ENCODE peak calls at places on chromosomes 1 and 21, in five cellular contexts. S, O, G, J and L are unnamed samples.

GRCh38 chr1:74790453-74790852 is 57.5 kb downstream of the TYW3 start:
- DNase-seq in S (no peak), O (no peak), G (no peak), J (no peak), L (no peak)

GRCh38 chr1:1005774-1006304 is 5.9 kb upstream of the HES4 start:
- DNase-seq in S (no peak), O (peak), G (peak), J (no peak), L (no peak)

GRCh38 chr1:18901147-18901951 is 1.0 kb downstream of the ALDH4A1 start:
- DNase-seq in S (no peak), O (no peak), G (no peak), J (no peak), L (no peak)

GRCh38 chr1:15304708-15305326 is 57.8 kb downstream of the FHAD1 start:
- DNase-seq in S (peak), O (peak), G (peak), J (no peak), L (peak)

GRCh38 chr1:201022824-201023516 is 544 bp downstream of the KIF21B start:
- DNase-seq in S (no peak), O (no peak), G (peak), J (no peak), L (peak)

GRCh38 chr1:174703309-174703708 is 255.5 kb downstream of the GPR52 start:
- DNase-seq in S (no peak), O (no peak), G (no peak), J (no peak), L (no peak)

GRCh38 chr21:33309778-33310177 is 15.0 kb upstream of the IFNAR1 start:
- DNase-seq in S (no peak), O (no peak), G (no peak), J (no peak), L (no peak)

GRCh38 chr1:225113265-225113664 is 183.8 kb downstream of the DNAH14 start:
- DNase-seq in S (no peak), O (no peak), G (no peak), J (no peak), L (no peak)

GRCh38 chr1:200279810-200280411 is 129.9 kb downstream of the ZNF281 start:
- DNase-seq in S (no peak), O (peak), G (no peak), J (no peak), L (no peak)

GRCh38 chr1:109529895-109530456 is 9.7 kb upstream of the GPR61 start:
- DNase-seq in S (no peak), O (no peak), G (no peak), J (no peak), L (no peak)

GRCh38 chr1:172513480-172513879 is 19.5 kb upstream of the SUCO start:
- DNase-seq in S (no peak), O (no peak), G (no peak), J (no peak), L (no peak)

GRCh38 chr21:42039911-42040351 is 29.8 kb upstream of the ZBTB21 start:
- DNase-seq in S (no peak), O (no peak), G (peak), J (no peak), L (no peak)

GRCh38 chr1:87592156-87592555 is 263.5 kb downstream of the LMO4 start:
- DNase-seq in S (no peak), O (no peak), G (no peak), J (no peak), L (no peak)

GRCh38 chr1:206470692-206471414 is 577 bp downstream of the IKBKE start:
- DNase-seq in S (peak), O (no peak), G (peak), J (no peak), L (peak)

GRCh38 chr1:223133301-223133823 is 9.7 kb downstream of the TLR5 start:
- DNase-seq in S (no peak), O (no peak), G (no peak), J (no peak), L (no peak)

DNA sequence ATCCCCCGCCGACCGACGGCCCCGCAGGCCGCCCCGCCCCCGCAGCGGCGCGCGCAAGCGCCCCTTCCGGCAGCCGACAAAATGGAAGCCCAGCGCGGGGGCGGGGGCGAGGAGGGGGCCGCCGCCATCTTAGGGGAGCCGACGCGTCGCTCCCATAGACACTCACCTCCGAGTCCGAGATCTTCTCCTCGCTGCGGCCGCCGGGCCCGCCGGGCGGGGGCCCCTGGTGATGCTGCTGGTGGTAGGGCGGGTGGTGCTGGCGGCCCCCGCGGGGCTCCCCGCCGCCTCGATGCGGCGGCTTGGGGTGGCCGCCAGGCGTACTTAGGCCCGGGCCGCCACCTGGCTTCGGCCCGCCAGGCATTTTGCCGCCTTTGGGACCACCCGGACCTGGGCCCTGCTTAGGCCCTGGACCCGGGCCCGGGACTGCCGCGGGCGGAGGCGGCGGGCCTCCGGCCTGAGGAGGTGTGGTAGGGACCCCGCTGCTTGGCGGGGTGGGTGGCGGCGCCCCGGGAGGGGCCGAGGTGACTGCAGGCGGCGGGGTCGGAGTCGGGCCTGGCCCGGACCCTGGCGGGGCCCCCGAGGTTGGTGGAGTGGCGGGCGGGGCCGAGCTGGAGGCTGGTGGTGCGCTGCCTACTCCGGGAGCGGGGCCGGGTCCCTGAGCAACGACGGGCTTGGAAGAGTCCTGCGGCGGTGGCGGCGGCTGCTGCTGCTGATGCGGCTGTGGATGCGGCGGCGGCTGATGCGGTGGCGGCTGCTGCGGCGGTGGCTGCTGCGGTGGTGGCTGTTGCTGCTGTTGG is 691 bp downstream of the SFPQ start:
- DNase-seq in S (peak), O (peak), G (peak), J (peak), L (peak)
- TF ChIP-seq CTCF in S (no peak), O (no peak), G (peak), J (no peak), L (no peak)

GRCh38 chr1:31180338-31180737 is 59.3 kb downstream of the NKAIN1 start:
- DNase-seq in S (no peak), O (no peak), G (no peak), J (no peak), L (no peak)

GRCh38 chr1:31182352-31182751 is 57.3 kb downstream of the NKAIN1 start:
- DNase-seq in S (peak), O (peak), G (peak), J (no peak), L (peak)

GRCh38 chr1:31183126-31183525 is 56.6 kb downstream of the NKAIN1 start:
- DNase-seq in S (no peak), O (no peak), G (no peak), J (no peak), L (no peak)

GRCh38 chr1:31183927-31184554 is 55.6 kb downstream of the NKAIN1 start:
- DNase-seq in S (no peak), O (no peak), G (no peak), J (no peak), L (peak)

GRCh38 chr1:31181515-31182343 is 58.0 kb downstream of the NKAIN1 start:
- DNase-seq in S (peak), O (peak), G (peak), J (no peak), L (peak)
- TF ChIP-seq CTCF in S (peak), O (peak), G (peak), J (peak), L (peak)

GRCh38 chr21:30958737-30959136 is 77.4 kb upstream of the KRTAP11-1 start:
- DNase-seq in S (no peak), O (no peak), G (no peak), J (no peak), L (no peak)

DNA sequence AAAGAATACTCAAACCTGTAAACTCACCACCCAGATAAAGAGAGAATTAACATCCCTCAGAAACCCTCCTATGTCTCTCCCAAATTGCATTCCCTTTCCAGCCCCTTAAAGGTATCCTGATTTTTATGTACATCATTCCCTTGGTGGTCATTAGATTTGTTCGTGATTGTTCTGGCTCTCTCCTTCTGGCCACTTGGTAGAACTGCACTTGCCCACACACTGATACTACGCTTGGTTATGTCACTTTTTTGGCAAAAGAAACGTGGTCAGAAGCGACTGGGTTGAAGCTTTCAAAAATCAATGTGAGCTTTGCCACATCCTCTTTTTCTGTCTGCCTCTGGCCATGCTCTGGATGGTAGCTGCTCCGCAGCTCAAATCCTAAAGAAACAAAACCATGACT is 76.3 kb downstream of the KRTAP19-8 start:
- DNase-seq in S (no peak), O (no peak), G (no peak), J (no peak), L (no peak)
- TF ChIP-seq CTCF in S (no peak), O (no peak), G (no peak), J (no peak), L (no peak)

DNA sequence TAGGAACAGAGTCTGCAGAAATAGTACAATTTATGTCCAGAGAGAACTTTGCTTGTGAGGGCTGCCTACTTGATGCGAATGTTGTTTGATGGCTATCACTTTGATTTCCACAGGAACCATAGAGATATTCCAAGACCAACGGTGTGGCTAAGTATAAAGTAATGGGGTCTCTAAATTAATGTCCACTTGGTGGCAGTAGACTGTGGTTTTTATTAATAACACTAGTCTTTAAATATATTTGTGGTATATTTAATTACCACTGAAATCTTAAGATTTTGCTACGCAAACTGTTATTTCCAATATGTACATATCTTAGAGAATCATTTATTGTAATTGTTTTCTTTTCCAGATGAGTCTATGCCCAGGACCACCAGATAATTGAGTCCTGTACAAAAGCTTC is 647.9 kb downstream of the PLA2G4A start:
- DNase-seq in S (no peak), O (no peak), G (no peak), J (no peak), L (no peak)
- TF ChIP-seq CTCF in S (no peak), O (peak), G (no peak), J (peak), L (no peak)

GRCh38 chr1:37458551-37458950 is 15.8 kb upstream of the ZC3H12A start:
- DNase-seq in S (no peak), O (no peak), G (no peak), J (no peak), L (no peak)
- TF ChIP-seq CTCF in S (no peak), O (no peak), G (no peak), J (no peak), L (no peak)

DNA sequence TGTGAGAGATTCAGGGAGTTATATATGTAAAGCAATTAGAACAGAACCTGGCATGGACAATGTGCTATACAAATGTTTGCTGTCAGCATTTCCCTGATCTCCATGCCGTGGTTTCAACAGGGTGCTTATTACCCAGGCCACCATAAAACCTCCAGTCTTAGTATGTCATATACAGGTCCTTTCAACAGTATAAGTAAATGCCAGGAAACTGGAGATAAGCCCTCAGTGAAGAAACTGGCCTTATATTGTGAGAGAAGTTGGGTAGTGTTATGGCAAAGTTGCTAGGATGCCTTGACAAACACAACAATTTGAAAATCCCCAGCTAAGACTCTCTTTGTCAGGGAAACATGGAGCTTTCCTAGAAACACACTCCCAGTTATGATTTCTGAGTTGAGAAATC is 850.2 kb upstream of the ADAMTS5 start:
- DNase-seq in S (no peak), O (no peak), G (no peak), J (peak), L (no peak)
- TF ChIP-seq CTCF in S (no peak), O (no peak), G (no peak), J (no peak), L (no peak)

DNA sequence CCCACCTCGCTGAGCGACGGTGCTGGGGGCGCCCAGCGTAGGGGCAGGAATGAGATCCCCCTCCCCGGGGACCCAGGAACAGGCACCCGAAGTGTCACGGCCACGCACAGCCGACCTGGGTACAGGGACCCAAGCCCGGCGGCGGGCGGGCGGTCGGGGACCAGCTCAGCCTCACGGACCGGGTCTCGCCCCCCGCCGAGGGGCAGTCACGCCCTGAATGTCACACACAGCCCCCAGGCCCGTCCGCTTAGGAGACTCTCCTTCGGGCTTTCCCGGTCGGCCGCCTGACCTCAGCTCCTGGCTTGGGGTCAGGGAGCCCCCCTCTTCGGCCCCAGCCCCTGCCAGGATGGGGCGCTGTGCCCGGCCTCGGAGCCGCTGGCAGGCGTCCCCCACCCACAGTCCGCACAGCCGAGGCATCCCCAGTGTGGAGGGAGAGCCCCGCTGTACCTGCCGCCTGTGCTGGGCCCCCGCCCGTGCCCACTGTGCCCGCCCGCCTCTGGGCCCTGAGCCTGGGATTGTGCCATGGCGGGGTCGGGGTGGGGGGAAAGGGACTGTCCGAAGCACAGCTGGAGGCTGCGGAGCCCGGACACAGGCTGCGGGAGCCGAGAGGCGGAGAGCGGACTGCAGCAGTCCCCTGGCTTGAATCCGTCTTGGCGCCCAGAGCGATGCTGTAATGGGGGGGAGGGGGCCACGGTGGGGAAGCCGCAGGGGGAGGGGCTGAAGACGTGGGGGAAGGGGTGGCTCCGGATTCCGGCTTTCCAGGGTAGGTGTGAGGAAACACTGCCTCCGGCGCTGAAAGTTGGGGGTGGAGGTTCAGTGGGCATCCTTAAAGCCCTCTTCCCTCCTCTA is 627 bp upstream of the DLGAP3 start:
- DNase-seq in S (no peak), O (no peak), G (no peak), J (no peak), L (no peak)
- TF ChIP-seq CTCF in S (no peak), O (no peak), G (no peak), J (no peak), L (no peak)

DNA sequence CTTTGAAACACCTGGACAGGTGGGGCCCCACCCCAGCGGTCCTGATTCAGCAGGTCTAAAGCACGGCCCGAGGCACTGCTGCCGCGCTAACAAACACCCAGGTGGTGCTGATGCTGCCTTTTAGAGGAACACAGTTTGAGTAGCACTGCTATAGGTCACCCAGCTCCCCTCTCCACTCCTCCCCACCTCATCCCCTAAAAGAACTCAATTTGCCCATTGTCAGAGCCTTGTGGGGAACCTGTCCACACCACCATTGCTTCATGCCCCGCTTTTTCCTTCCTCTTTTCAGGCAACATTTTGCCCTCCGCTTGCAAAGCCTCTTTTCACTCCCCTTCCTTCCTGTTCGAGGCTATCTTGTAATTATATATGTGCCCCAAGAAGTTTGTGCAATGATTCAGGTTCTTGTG is 26.2 kb upstream of the PADI4 start:
- DNase-seq in S (no peak), O (no peak), G (peak), J (no peak), L (no peak)
- TF ChIP-seq CTCF in S (no peak), O (no peak), G (no peak), J (no peak), L (no peak)

GRCh38 chr1:89631756-89632155 is 1.2 kb upstream of the LRRC8C start:
- DNase-seq in S (no peak), O (no peak), G (no peak), J (no peak), L (no peak)

GRCh38 chr1:89635825-89636815 is 3.2 kb downstream of the LRRC8C start:
- DNase-seq in S (no peak), O (no peak), G (no peak), J (no peak), L (no peak)

GRCh38 chr1:89633745-89634625 is 1.1 kb downstream of the LRRC8C start:
- DNase-seq in S (no peak), O (peak), G (no peak), J (no peak), L (no peak)

GRCh38 chr1:89632213-89633102 is 462 bp upstream of the LRRC8C start:
- DNase-seq in S (peak), O (peak), G (peak), J (no peak), L (peak)

DNA sequence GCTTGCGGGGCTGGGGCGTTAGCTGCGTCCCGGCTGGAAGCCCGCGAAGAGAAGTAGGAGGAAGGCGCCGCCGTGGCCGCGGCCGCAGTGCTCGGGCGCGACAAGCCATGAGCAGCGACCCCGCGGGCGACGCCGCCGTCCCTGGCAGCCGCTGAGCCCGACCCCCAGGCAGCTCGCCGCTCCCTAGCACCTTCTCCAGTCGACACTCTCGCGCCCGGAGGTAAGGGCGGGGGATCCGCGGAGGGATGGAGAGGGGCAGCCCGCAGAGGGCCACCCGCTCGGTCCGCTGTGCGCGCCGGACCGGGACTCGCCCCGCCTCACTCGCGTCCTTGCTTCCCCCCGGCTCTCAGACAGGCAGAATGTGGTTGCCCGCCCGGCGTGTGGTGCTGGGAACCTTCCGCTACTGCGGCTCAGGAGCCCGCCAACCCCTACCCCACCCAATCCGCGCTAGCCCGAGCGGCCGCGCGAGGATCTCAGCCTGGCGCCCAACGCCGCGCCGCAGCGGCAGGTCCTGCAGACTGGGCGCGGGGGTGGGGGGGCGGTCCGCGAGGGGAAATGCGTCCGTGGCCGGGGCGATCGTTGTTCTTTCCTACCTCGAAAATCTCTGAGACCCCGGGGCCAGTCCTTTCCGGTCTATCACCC is at the start of gene LRRC8C:
- DNase-seq in S (peak), O (peak), G (peak), J (no peak), L (peak)
- TF ChIP-seq CTCF in S (no peak), O (no peak), G (peak), J (no peak), L (no peak)